ENCODE peak calls at places on chromosomes 4 and X, in four cellular contexts. D, L, E and X are unnamed samples.

GRCh38 chr4:142801966-142802365 is 44.1 kb downstream of the INPP4B start:
- DNase-seq in D (no peak), L (no peak), E (no peak), X (no peak)

GRCh38 chr4:1843852-1844251 is 12.1 kb downstream of the LETM1 start:
- DNase-seq in D (no peak), E (no peak), L (no peak), X (no peak)

GRCh38 chrX:124475358-124475757 is 129.0 kb downstream of the SH2D1A start:
- DNase-seq in E (no peak), D (no peak), L (no peak), X (no peak)

GRCh38 chr4:156734965-156735895 is 236.4 kb downstream of the PDGFC start:
- DNase-seq in D (no peak), L (no peak), E (no peak), X (no peak)

GRCh38 chr4:141338238-141338637 is 117.5 kb downstream of the ZNF330 start:
- DNase-seq in L (no peak), D (no peak), E (no peak), X (no peak)

GRCh38 chr4:3388461-3389185 is 53.1 kb upstream of the HGFAC start:
- DNase-seq in L (no peak), D (no peak), E (no peak), X (peak; percentile 77)

GRCh38 chr4:80989921-80990544 is 40.5 kb upstream of the BMP3 start:
- DNase-seq in L (peak; percentile 27), E (peak; percentile 50), D (peak; percentile 40), X (peak; percentile 26)

GRCh38 chrX:39877919-39878318 is 219.8 kb downstream of the BCOR start:
- DNase-seq in D (no peak), E (no peak), L (no peak), X (no peak)

GRCh38 chrX:69066966-69067525 is 98.2 kb downstream of the PJA1 start:
- DNase-seq in D (no peak), L (no peak), E (no peak), X (no peak)

GRCh38 chrX:53257166-53257565 is 24.2 kb downstream of the IQSEC2 start:
- DNase-seq in D (no peak), L (no peak), E (no peak), X (no peak)
- TF ChIP-seq JUND in D (no peak), L (no peak), E (no peak), X (no peak)

DNA sequence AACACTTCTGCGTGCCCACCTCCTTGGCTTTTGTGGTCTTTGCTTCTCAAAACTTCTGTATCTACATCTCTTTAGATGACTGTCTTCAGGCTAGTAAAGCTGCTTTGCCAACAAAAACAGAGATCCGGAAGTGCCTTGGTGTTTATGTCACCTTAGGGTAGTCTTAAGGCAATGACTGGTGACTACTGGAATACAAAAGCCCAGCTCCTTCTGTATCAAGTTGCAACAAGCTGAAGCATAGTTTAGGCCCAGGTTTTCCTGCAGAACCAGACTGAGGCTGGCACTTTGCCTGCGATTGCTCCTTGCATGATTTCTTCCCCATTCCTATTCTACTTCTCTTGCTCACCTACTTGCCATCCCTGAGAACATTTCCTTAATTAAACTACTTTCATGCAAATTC is 333.8 kb downstream of the DMD start:
- DNase-seq in L (no peak), D (no peak), E (no peak), X (no peak)
- TF ChIP-seq JUND in L (no peak), D (no peak), E (no peak), X (no peak)

GRCh38 chrX:790031-790430 is 159.4 kb downstream of the SHOX start:
- DNase-seq in D (no peak), E (no peak), L (no peak), X (no peak)

GRCh38 chrX:789096-789495 is 158.5 kb downstream of the SHOX start:
- DNase-seq in D (no peak), L (no peak), E (no peak), X (no peak)

GRCh38 chrX:790780-791360 is 160.3 kb downstream of the SHOX start:
- DNase-seq in D (no peak), L (no peak), E (no peak), X (no peak)

GRCh38 chrX:784829-785228 is 154.2 kb downstream of the SHOX start:
- DNase-seq in E (no peak), D (no peak), L (no peak), X (no peak)

GRCh38 chrX:786441-786881 is 155.9 kb downstream of the SHOX start:
- DNase-seq in D (no peak), L (no peak), E (no peak), X (no peak)
- TF ChIP-seq JUND in D (no peak), L (no peak), E (no peak), X (no peak)

DNA sequence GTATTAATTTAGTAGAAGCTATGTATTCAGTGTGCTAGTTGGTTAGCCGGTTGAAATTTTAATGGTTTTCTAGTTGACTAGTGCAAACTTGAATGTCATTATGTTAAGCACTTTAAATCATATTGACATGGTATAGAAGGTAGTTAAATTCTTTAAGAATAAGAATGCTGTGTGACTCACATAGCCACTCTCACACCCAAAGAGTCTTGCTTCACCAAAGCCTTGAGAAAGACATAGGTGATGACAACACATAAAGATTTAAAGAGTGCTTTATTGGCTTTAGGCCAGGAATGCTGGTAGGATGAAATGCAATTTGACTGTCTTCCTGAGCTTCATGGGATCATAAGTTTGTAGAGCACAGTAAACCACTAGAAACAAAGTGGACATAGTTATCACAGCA is 85.3 kb downstream of the DCAF8L2 start:
- DNase-seq in D (no peak), L (no peak), E (no peak), X (no peak)
- TF ChIP-seq JUND in D (no peak), L (no peak), E (no peak), X (no peak)

DNA sequence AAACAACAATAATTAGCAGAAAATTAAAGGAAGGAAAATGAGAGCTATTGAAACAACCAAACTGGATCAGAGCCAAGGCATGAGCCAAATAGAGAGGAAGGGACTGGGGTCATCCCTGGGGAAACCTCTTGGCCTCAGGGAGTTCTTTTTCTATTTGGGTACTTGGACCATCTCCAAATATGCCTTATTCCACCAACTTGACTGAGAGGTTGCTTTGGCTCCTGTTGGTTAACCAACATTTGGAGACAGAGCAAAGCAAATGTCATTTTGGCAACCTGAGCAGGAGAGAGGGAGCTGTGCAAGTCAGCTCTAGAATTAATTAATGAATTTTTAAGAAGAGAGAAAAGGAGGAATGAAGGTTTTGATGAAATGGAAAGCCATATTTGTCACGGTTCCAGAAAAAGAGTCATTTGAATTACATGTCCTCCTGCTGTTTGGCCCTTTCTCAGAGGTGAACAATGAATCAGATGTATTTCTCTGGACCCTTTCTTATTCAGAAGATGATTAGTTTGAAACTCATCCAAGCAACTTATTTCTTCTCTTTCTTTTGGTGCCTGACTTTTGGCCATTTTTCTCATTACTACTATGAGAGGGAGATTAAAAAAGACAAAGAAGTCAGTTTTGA is 119.1 kb downstream of the CNKSR2 start:
- DNase-seq in D (no peak), L (no peak), E (no peak), X (no peak)
- TF ChIP-seq JUND in D (no peak), L (no peak), E (no peak), X (no peak)

GRCh38 chr4:101418055-101418454 is 70.7 kb upstream of the PPP3CA start:
- DNase-seq in E (no peak), L (no peak), D (no peak), X (peak; percentile 51)

GRCh38 chr4:101420661-101421060 is 73.3 kb upstream of the PPP3CA start:
- DNase-seq in D (no peak), L (no peak), E (no peak), X (no peak)

GRCh38 chr4:101419324-101420135 is 72.2 kb upstream of the PPP3CA start:
- DNase-seq in E (no peak), D (no peak), L (no peak), X (peak; percentile 57)

GRCh38 chr4:101418466-101418865 is 71.1 kb upstream of the PPP3CA start:
- DNase-seq in L (no peak), D (no peak), E (no peak), X (no peak)

DNA sequence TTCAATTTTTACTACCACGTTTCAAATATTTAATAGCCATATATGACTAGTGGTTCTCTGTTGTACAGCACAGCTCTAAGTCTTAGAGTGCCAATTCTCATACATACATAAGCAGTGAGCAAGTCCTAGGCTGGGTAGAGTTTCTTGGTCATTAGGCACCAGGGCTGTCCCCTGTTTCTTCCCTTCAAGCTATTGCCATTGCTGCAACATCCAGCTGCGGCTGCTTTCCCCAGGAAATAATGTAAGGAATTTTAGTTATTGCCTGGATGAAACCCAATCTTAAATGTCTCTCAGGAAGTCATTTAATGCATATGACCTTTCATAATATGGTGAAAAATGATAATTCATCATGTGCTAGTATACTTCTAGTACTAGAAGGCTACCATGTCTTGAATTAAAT is 74.1 kb upstream of the PPP3CA start:
- DNase-seq in D (no peak), E (no peak), L (no peak), X (no peak)
- TF ChIP-seq JUND in D (no peak), E (no peak), L (no peak), X (no peak)

GRCh38 chr4:5780831-5781480 is 70.0 kb downstream of the EVC start:
- DNase-seq in E (no peak), L (no peak), D (no peak), X (no peak)
- TF ChIP-seq JUND in E (no peak), L (no peak), D (no peak), X (no peak)

DNA sequence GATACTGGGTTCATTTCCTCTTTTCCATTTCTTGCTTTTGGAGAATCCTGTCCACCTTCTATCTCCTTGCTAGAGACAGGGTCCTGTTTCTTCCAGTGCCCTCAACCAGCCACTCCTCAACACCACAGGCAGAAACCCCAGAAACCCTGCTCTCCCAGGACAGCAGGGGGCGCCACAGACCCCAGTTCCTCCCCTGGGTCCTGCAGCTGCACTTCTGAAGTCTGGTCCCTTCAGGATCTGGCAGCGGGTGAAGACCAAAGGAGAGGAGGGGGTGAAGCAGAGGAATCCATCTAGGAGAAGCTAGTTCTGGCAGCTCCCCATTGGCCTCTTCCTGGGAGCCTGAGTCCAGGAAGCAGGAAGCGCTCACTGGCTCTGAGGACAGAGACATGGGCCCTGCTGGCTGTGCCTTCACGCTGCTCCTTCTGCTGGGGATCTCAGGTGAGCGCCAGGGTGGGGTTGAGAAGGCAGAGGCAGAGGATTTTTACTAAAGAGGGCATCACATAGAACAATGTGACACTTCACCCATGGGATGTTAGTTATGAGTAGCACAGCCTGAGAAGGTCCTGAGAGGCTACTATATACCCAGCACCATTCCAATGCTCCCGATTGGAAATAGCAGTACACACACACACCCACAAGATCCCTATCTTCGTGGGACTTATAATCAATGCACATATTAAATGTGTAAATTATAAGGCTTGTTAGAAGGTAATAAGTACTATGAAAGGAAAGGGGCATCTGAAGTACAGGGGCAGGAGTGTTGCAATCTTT is at the start of gene PRSS48:
- DNase-seq in E (peak; percentile 34), L (peak; percentile 62), D (peak; percentile 55), X (no peak)
- TF ChIP-seq JUND in E (no peak), L (no peak), D (no peak), X (no peak)

DNA sequence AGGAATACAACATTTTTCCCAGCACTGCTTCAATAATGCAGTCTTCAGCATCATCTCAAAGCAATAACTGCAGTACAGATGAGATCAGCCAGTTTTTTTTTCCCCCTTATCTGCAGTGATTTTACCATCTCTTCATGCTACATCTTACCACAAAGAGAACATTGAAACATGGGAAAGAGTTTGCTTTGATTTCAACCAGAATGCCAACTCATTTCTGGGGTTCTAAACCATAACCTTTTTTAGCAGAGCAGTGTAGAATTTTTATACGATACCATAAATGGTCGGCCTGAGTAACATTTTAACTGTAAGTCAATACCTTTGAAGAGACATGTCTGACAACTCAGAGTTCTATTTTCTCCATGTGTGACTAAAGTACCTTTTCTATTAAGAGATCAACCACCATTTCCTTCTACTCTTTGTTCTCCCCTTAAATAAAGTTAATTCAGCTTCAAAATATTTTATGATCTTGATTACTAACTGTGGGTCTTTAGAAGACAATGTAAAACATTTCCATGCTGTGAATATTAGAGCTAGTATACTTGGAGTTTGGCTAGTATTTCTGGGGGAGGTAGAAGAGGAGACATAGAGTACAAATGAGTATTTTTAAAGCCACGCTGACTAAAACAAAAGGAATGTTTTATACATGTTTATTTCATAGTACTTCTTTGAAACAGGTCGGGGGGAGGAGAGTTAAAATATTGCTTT is 69.1 kb downstream of the TET2 start:
- DNase-seq in D (peak; percentile 7), E (no peak), L (no peak), X (peak; percentile 83)
- TF ChIP-seq JUND in D (no peak), E (no peak), L (no peak), X (no peak)